ENCODE peak calls at places on chromosomes 3 and 15, in seven cellular contexts. Q, Y, I, E, J, T and K are unnamed samples.
A peak's percentile ranks its signal among the peaks of the same experiment; 100 is the strongest.

GRCh38 chr3:69251078-69251805 is 128.8 kb upstream of the LMOD3 start:
- DNase-seq in Q (no peak), Y (no peak), I (no peak), E (peak; percentile 45), J (no peak), T (no peak), K (no peak)

GRCh38 chr3:97658670-97659285 is 105.8 kb upstream of the ARL6 start:
- DNase-seq in Q (no peak), Y (no peak), I (peak; percentile 49), E (peak; percentile 62), J (no peak), T (peak; percentile 9), K (no peak)

GRCh38 chr3:101635954-101636798 is 40.8 kb downstream of the ZBTB11 start:
- DNase-seq in Q (peak; percentile 56), Y (peak; percentile 49), I (peak; percentile 62), E (peak; percentile 77), J (peak; percentile 86), T (peak; percentile 37), K (peak; percentile 46)

GRCh38 chr3:112654979-112655378 is 14.0 kb upstream of the CCDC80 start:
- DNase-seq in Q (no peak), Y (no peak), I (peak; percentile 32), E (no peak), J (no peak), T (no peak), K (no peak)

GRCh38 chr15:55897560-55898336 is 95.7 kb downstream of the NEDD4 start:
- DNase-seq in Q (no peak), Y (peak; percentile 41), I (peak; percentile 77), E (peak; percentile 75), J (no peak), T (peak; percentile 79), K (peak; percentile 40)

GRCh38 chr3:167750273-167750971 is 14.9 kb downstream of the SERPINI1 start:
- DNase-seq in Q (no peak), Y (no peak), I (no peak), E (no peak), J (no peak), T (no peak), K (no peak)

GRCh38 chr3:124409650-124410275 is 320.5 kb upstream of the UMPS start:
- DNase-seq in Q (no peak), Y (no peak), I (peak; percentile 56), E (no peak), J (no peak), T (peak; percentile 19), K (no peak)

GRCh38 chr15:97902140-97902780 is 58.2 kb upstream of the ARRDC4 start:
- DNase-seq in Q (no peak), Y (no peak), I (peak; percentile 56), E (no peak), J (no peak), T (peak; percentile 44), K (no peak)

GRCh38 chr3:171129827-171130226 is 103.3 kb upstream of the SLC2A2 start:
- DNase-seq in Q (no peak), Y (no peak), I (peak; percentile 52), E (no peak), J (no peak), T (peak; percentile 26), K (no peak)

GRCh38 chr3:100603449-100603848 is 6.0 kb upstream of the ADGRG7 start:
- DNase-seq in Q (no peak), Y (no peak), I (peak; percentile 58), E (peak; percentile 43), J (no peak), T (peak; percentile 73), K (no peak)

GRCh38 chr15:37135225-37135624 is 34.9 kb upstream of the MEIS2 start:
- DNase-seq in Q (no peak), Y (no peak), I (no peak), E (peak; percentile 20), J (no peak), T (peak; percentile 9), K (no peak)

GRCh38 chr3:129616713-129617112 is 10.2 kb upstream of the PLXND1 start:
- DNase-seq in Q (peak; percentile 66), Y (peak; percentile 47), I (peak; percentile 93), E (no peak), J (peak; percentile 90), T (peak; percentile 28), K (no peak)

GRCh38 chr3:129005526-129006303 is 4.6 kb downstream of the EFCC1 start:
- DNase-seq in Q (peak; percentile 45), Y (peak; percentile 62), I (no peak), E (no peak), J (no peak), T (no peak), K (no peak)

GRCh38 chr3:4271834-4272233 is 31.3 kb upstream of the SETMAR start:
- DNase-seq in Q (no peak), Y (no peak), I (peak; percentile 52), E (peak; percentile 58), J (no peak), T (peak; percentile 3), K (no peak)

GRCh38 chr3:71101014-71101413 is 482.5 kb downstream of the FOXP1 start:
- DNase-seq in Q (no peak), Y (no peak), I (peak; percentile 88), E (no peak), J (no peak), T (peak; percentile 88), K (no peak)

GRCh38 chr3:77475545-77475944 is 435.6 kb downstream of the ROBO2 start:
- DNase-seq in Q (no peak), Y (no peak), I (no peak), E (no peak), J (no peak), T (no peak), K (no peak)

GRCh38 chr15:78599189-78599588 is 21.6 kb downstream of the CHRNA3 start:
- DNase-seq in Q (no peak), Y (no peak), I (no peak), E (no peak), J (no peak), T (no peak), K (no peak)

GRCh38 chr3:44130249-44130648 is 111.4 kb upstream of the TOPAZ1 start:
- DNase-seq in Q (no peak), Y (no peak), I (no peak), E (no peak), J (no peak), T (no peak), K (no peak)

GRCh38 chr3:100100454-100100853 is 13.8 kb downstream of the FILIP1L start:
- DNase-seq in Q (no peak), Y (no peak), I (no peak), E (no peak), J (no peak), T (no peak), K (no peak)

GRCh38 chr15:100688549-100689120 is 86.2 kb downstream of the ASB7 start:
- DNase-seq in Q (no peak), Y (no peak), I (no peak), E (no peak), J (peak; percentile 56), T (no peak), K (no peak)

GRCh38 chr3:108124337-108125150 is 33.7 kb upstream of the CD47 start:
- DNase-seq in Q (no peak), Y (no peak), I (peak; percentile 18), E (no peak), J (no peak), T (no peak), K (no peak)

GRCh38 chr3:128458746-128459450 is 7.8 kb downstream of the DNAJB8 start:
- DNase-seq in Q (no peak), Y (no peak), I (no peak), E (peak; percentile 17), J (no peak), T (no peak), K (no peak)

GRCh38 chr3:107216229-107216628 is 161.0 kb upstream of the CCDC54 start:
- DNase-seq in Q (no peak), Y (no peak), I (no peak), E (no peak), J (no peak), T (no peak), K (no peak)

GRCh38 chr3:162489853-162490252 is 993.2 kb downstream of the OTOL1 start:
- DNase-seq in Q (no peak), Y (no peak), I (no peak), E (peak; percentile 21), J (no peak), T (peak; percentile 2), K (no peak)

DNA sequence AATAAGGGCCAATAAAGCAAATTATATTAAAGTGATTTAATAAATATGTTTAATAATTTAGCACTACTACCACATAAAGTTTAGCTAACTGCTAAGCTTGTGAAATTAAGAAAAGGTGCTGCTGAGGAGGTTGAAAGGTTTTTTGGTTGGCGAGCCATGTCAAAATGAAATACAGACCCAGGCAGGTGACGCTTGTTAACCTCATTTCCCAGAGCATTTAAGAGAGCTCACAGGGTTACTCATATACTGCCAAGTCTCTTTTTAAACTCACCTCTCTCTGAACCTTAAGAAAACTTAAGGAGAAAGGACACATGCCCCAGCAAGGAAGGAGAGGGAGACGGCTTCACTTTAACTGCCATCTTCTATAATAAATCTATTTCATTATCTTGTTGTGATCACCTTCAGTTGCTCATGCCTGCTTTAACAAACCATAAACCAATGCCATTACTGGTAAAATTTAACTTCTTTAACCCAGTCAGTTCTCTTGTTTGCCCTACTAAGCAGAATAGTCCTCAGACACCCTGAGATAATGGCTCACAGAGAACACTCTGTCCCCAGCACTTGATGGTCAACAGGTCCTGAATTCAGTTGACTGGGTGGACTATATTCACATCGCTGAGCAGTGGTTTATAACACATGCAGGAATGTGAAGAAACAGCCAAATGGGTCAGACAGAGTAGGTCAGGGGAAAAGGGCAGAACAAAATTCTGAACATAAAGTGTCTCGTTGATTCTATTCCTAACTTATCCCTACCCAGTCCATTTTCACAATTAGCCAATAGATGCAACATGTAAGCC is 540.1 kb downstream of the UNC13C start:
- DNase-seq in Q (no peak), Y (no peak), I (no peak), E (no peak), J (no peak), T (no peak), K (no peak)
- H3K4me3 ChIP-seq in Q (no peak overlapping the region), Y (no peak overlapping the region), I (no peak overlapping the region), E (no peak overlapping the region), J (no peak overlapping the region), T (no peak overlapping the region), K (no peak overlapping the region)

DNA sequence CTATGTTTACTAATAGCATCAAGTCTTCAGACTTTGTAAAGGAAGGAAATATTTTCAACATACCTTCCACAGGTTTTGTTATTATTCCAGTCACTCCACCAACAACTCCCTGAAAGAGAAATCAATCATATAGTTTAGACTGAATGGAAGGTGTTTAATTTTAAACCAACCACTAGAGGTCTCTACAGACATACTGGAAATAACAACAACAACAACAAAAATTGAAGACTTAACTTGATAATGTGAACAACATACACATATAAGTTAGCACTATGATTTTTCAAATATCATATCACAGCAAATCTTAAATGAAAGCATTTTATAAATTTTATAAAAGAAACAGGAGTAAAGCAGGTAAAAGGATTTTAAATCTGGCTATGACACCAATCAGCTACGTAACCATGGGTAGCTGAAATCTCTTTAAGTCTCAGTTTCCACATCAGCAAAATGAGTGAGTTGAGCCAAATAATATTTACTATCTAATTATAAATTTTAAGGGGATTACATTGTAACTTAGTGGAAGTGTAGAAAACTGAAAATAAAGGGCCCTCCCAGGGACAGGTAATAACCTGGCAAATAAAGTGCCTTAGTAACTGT is 188.2 kb downstream of the VPS13C start:
- DNase-seq in Q (no peak), Y (no peak), I (peak; percentile 58), E (peak; percentile 15), J (no peak), T (no peak), K (no peak)
- TF ChIP-seq CTCF in Q (peak; percentile 51), Y (peak; percentile 65), I (peak; percentile 44), E (peak; percentile 76), J (no peak), T (peak; percentile 55), K (peak; percentile 56)

GRCh38 chr15:46120713-46121112 is 485.9 kb downstream of the SQOR start:
- DNase-seq in Q (no peak), Y (no peak), I (no peak), E (no peak), J (no peak), T (no peak), K (no peak)
- H3K4me3 ChIP-seq in Q (no peak overlapping the region), Y (no peak overlapping the region), I (no peak overlapping the region), E (no peak overlapping the region), J (no peak overlapping the region), T (no peak overlapping the region), K (no peak overlapping the region)

GRCh38 chr15:39594056-39594763 is 13.3 kb downstream of the THBS1 start:
- DNase-seq in Q (no peak), Y (no peak), I (peak; percentile 25), E (no peak), J (no peak), T (peak; percentile 24), K (no peak)
- TF ChIP-seq CTCF in Q (no peak), Y (no peak), I (no peak), E (no peak), J (no peak), T (no peak), K (no peak)